ENCODE peak calls at places on chromosomes 4 and X, in five cellular contexts. I is upper lobe of right lung, Y is A549, G is uterus, X is IMR-90. U is an unnamed sample.

GRCh38 chrX:96551320-96551872 is 133.2 kb upstream of the DIAPH2 start:
- DNase-seq in Y (no peak), X (no peak), G (no peak), I (no peak), U (no peak)

GRCh38 chr4:65623509-65623908 is 46.8 kb downstream of the EPHA5 start:
- DNase-seq in Y (no peak), I (no peak), G (no peak), X (peak), U (peak)

GRCh38 chr4:86452323-86452995 is 92.6 kb upstream of the MAPK10 start:
- DNase-seq in I (no peak), G (peak), X (peak), Y (no peak), U (no peak)

GRCh38 chr4:166315721-166316467 is 442.9 kb downstream of the TLL1 start:
- DNase-seq in G (no peak), Y (no peak), I (no peak), X (no peak), U (no peak)

GRCh38 chr4:16278178-16278577 is 51.9 kb upstream of the TAPT1 start:
- DNase-seq in G (no peak), I (no peak), Y (no peak), X (no peak), U (no peak)

GRCh38 chr4:176547005-176547404 is 227.2 kb downstream of the SPCS3 start:
- DNase-seq in Y (no peak), I (no peak), G (no peak), X (peak), U (peak)

GRCh38 chr4:78599147-78599546 is 47.6 kb downstream of the ANXA3 start:
- DNase-seq in I (no peak), Y (no peak), X (no peak), G (no peak), U (no peak)

GRCh38 chr4:121827851-121828250 is 4.2 kb upstream of the CCNA2 start:
- DNase-seq in G (no peak), X (peak), Y (peak), I (no peak), U (no peak)

GRCh38 chr4:173506780-173507211 is 23.2 kb downstream of the HAND2 start:
- DNase-seq in G (no peak), I (no peak), Y (no peak), X (no peak), U (no peak)

GRCh38 chr4:184744251-184744650 is 10.4 kb upstream of the CENPU start:
- DNase-seq in I (no peak), Y (no peak), X (no peak), G (no peak), U (no peak)

GRCh38 chr4:184747034-184747830 is 13.3 kb upstream of the CENPU start:
- DNase-seq in G (peak), I (no peak), Y (no peak), X (no peak), U (no peak)

GRCh38 chr4:184746532-184746870 is 12.6 kb upstream of the CENPU start:
- DNase-seq in X (peak), G (peak), Y (no peak), I (no peak), U (peak)

GRCh38 chr4:184748251-184748652 is 14.4 kb upstream of the CENPU start:
- DNase-seq in G (no peak), X (no peak), Y (no peak), I (peak), U (no peak)

GRCh38 chr4:184745747-184746531 is 12.0 kb upstream of the CENPU start:
- DNase-seq in Y (peak), G (peak), X (peak), I (no peak), U (peak)
- H3K4me3 ChIP-seq in Y (no peak), G (peak), X (no peak), I (peak), U (no peak)

DNA sequence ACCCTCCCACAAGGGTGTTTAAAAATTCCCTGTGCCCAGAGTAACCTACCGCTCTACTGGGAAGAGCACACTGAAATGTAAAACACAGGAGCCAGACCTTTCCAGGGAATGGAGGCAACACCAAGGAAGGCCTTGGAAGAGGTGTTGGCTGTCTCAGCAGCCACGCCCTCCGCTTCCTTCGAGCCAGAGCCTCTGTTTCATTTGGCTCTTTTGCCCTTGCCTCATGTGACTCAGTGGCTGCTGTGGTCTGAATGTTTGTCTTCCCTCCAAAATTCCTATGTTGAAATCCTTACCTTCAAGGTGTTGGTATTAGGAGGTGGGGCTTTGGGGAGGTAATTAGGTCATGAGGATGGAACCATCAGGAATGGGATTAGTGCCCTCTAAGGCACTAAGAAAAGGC is 11.3 kb downstream of the SCD5 start:
- DNase-seq in I (no peak), X (no peak), G (no peak), Y (no peak), U (no peak)
- H3K27ac ChIP-seq in I (no peak), X (no peak), G (no peak), Y (no peak), U (no peak)

GRCh38 chrX:9746148-9746880 is 19.3 kb downstream of the GPR143 start:
- DNase-seq in I (no peak), X (peak), Y (no peak), G (no peak), U (no peak)

GRCh38 chrX:9749141-9749540 is 16.5 kb downstream of the GPR143 start:
- DNase-seq in I (no peak), X (no peak), Y (no peak), G (no peak), U (no peak)

GRCh38 chrX:9747644-9748043 is 18.0 kb downstream of the GPR143 start:
- DNase-seq in I (no peak), G (no peak), Y (no peak), X (no peak), U (no peak)

DNA sequence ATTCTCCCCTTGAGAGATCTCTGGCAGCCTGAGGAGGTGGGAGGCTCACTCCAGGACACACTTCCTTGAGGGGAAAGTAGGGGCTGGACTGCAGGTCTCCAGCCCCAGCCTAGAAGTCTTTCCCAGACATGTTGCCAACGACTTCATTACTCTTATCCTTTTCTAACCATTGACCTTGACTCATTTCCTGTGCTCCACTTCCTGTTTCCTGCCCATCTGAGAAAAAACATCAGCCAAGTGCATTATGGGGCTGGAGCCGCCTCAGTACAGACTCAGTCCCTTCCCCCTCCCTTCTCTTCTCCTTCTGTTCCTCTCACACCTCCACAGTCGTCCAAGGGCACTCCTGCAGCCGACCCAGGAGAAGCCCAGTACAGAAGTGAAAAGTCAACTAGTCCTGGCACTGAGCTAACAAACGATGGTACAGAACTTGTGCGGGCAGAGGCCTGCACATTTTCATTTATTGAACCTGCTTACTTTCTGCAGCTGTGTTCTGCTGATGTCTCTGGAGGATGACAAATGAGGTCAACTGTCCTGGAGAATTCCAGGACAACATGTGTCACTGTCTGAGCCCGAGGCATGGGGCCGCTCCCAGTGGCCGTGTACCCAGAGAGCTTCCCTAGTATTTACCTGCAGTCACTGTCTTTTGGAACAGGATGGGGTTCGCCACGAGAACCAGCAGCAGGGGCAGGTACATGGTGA is 20.1 kb downstream of the GPR143 start:
- DNase-seq in X (peak), Y (no peak), G (no peak), I (no peak), U (no peak)
- H3K4me3 ChIP-seq in X (no peak), Y (no peak), G (no peak), I (no peak), U (no peak)

GRCh38 chr4:129352480-129352879 is 256.5 kb downstream of the C4orf33 start:
- DNase-seq in I (no peak), G (no peak), Y (no peak), X (no peak), U (no peak)

GRCh38 chr4:129355031-129355430 is 259.1 kb downstream of the C4orf33 start:
- DNase-seq in I (no peak), X (no peak), G (no peak), Y (no peak), U (no peak)

GRCh38 chr4:129358571-129358970 is 262.6 kb downstream of the C4orf33 start:
- DNase-seq in I (no peak), G (no peak), Y (no peak), X (peak), U (no peak)

GRCh38 chr4:129353490-129353889 is 257.5 kb downstream of the C4orf33 start:
- DNase-seq in Y (no peak), I (no peak), G (no peak), X (no peak), U (no peak)

DNA sequence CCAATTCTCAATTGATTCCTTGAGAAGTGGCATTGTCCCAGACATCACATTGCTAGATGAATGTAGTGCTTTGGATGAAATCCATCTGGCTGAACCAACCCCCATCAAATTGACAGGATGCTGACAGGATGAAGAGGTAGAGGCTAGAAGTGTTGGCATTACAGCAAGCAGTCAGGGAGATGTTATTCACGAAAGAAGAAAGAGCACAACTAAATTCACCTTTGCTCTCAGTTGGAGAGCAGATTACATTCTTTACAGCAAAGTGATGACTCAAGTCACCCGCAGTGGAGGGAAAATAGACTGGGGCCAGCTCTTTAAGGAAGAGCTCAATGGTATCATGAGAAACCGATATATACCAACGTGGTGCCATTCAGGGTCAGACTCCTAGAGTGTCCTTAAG is 259.6 kb downstream of the C4orf33 start:
- DNase-seq in Y (no peak), X (no peak), I (no peak), G (no peak), U (no peak)
- H3K27ac ChIP-seq in Y (no peak), X (no peak), I (no peak), G (no peak), U (no peak)

U was measured in AG04450.